ENCODE peak calls at places on chromosomes 4 and X, in four cellular contexts. One of them, this sample, is unnamed.

GRCh38 chr4:71270901-71271300 is 67.9 kb upstream of the SLC4A4 start:
- DNase-seq in endodermal cell: peak; percentile 71
- DNase-seq in ovary: no peak
- DNase-seq in suprapubic skin: no peak
- DNase-seq in this sample: no peak

GRCh38 chr4:42579903-42580302 is 77.0 kb downstream of the ATP8A1 start:
- DNase-seq in ovary: no peak
- DNase-seq in endodermal cell: no peak
- DNase-seq in suprapubic skin: no peak
- DNase-seq in this sample: no peak

GRCh38 chrX:28854637-28855036 is 267.4 kb downstream of the IL1RAPL1 start:
- DNase-seq in endodermal cell: no peak
- DNase-seq in suprapubic skin: no peak
- DNase-seq in ovary: no peak
- DNase-seq in this sample: no peak

GRCh38 chr4:185623444-185624247 is 88.3 kb upstream of the PDLIM3 start:
- DNase-seq in endodermal cell: no peak
- DNase-seq in suprapubic skin: no peak
- DNase-seq in ovary: no peak
- DNase-seq in this sample: no peak

GRCh38 chrX:119685225-119686066 is 7.5 kb downstream of the SEPTIN6 start:
- DNase-seq in ovary: no peak
- DNase-seq in suprapubic skin: no peak
- DNase-seq in endodermal cell: no peak
- DNase-seq in this sample: no peak

GRCh38 chr4:177791188-177791587 is 349.0 kb upstream of the AGA start:
- DNase-seq in suprapubic skin: no peak
- DNase-seq in ovary: no peak
- DNase-seq in endodermal cell: no peak
- DNase-seq in this sample: no peak

GRCh38 chrX:123425471-123425870 is 241.4 kb downstream of the GRIA3 start:
- DNase-seq in endodermal cell: no peak
- DNase-seq in ovary: no peak
- DNase-seq in suprapubic skin: no peak
- DNase-seq in this sample: no peak

GRCh38 chr4:113766882-113767281 is 5.3 kb upstream of the CAMK2D start:
- DNase-seq in endodermal cell: no peak
- DNase-seq in ovary: no peak
- DNase-seq in suprapubic skin: no peak
- DNase-seq in this sample: no peak

GRCh38 chr4:22686156-22686555 is 6.6 kb upstream of the GBA3 start:
- DNase-seq in ovary: no peak
- DNase-seq in suprapubic skin: no peak
- DNase-seq in endodermal cell: no peak
- DNase-seq in this sample: no peak

GRCh38 chrX:71282514-71283408 is 674 bp upstream of the NONO start:
- DNase-seq in endodermal cell: no peak
- DNase-seq in ovary: no peak
- DNase-seq in suprapubic skin: no peak
- DNase-seq in this sample: peak; percentile 26

GRCh38 chr4:76090241-76090691 is 15.8 kb downstream of the ART3 start:
- DNase-seq in suprapubic skin: no peak
- DNase-seq in ovary: no peak
- DNase-seq in endodermal cell: no peak
- DNase-seq in this sample: no peak

GRCh38 chr4:17788956-17789355 is 7.5 kb upstream of the FAM184B start:
- DNase-seq in endodermal cell: no peak
- DNase-seq in ovary: no peak
- DNase-seq in suprapubic skin: no peak
- DNase-seq in this sample: no peak

GRCh38 chr4:8376361-8377102 is 64.0 kb downstream of the ACOX3 start:
- DNase-seq in ovary: no peak
- DNase-seq in endodermal cell: no peak
- DNase-seq in suprapubic skin: no peak
- DNase-seq in this sample: no peak

GRCh38 chr4:147440442-147440841 is 40.5 kb upstream of the EDNRA start:
- DNase-seq in suprapubic skin: no peak
- DNase-seq in endodermal cell: no peak
- DNase-seq in ovary: no peak
- DNase-seq in this sample: no peak

GRCh38 chr4:14650127-14650526 is 352.2 kb upstream of the CPEB2 start:
- DNase-seq in endodermal cell: no peak
- DNase-seq in suprapubic skin: no peak
- DNase-seq in ovary: no peak
- DNase-seq in this sample: no peak

GRCh38 chr4:88002786-88003185 is 4.6 kb upstream of the PKD2 start:
- DNase-seq in ovary: no peak
- DNase-seq in suprapubic skin: no peak
- DNase-seq in endodermal cell: no peak
- DNase-seq in this sample: no peak

GRCh38 chr4:7642764-7643495 is 208.2 kb upstream of the PSAPL1 start:
- DNase-seq in suprapubic skin: no peak
- DNase-seq in endodermal cell: no peak
- DNase-seq in ovary: no peak
- DNase-seq in this sample: no peak

GRCh38 chrX:122004127-122004526 is 956.7 kb downstream of the GLUD2 start:
- DNase-seq in ovary: no peak
- DNase-seq in suprapubic skin: no peak
- DNase-seq in endodermal cell: peak; percentile 42
- DNase-seq in this sample: no peak

GRCh38 chr4:142126890-142127497 is 490.6 kb downstream of the IL15 start:
- DNase-seq in ovary: peak; percentile 17
- DNase-seq in endodermal cell: peak; percentile 73
- DNase-seq in suprapubic skin: no peak
- DNase-seq in this sample: peak; percentile 7

GRCh38 chrX:141176586-141177451 is at the start of gene LDOC1:
- DNase-seq in suprapubic skin: peak; percentile 80
- DNase-seq in ovary: peak; percentile 77
- DNase-seq in endodermal cell: peak; percentile 94
- DNase-seq in this sample: peak; percentile 91

GRCh38 chr4:10346023-10346422 is 111.2 kb downstream of the ZNF518B start:
- DNase-seq in suprapubic skin: no peak
- DNase-seq in endodermal cell: no peak
- DNase-seq in ovary: no peak
- DNase-seq in this sample: no peak

GRCh38 chrX:24879679-24880078 is 136.1 kb downstream of the ARX start:
- DNase-seq in suprapubic skin: no peak
- DNase-seq in ovary: no peak
- DNase-seq in endodermal cell: no peak
- DNase-seq in this sample: no peak

GRCh38 chr4:153887217-153887616 is 98.3 kb upstream of the SFRP2 start:
- DNase-seq in suprapubic skin: no peak
- DNase-seq in endodermal cell: no peak
- DNase-seq in ovary: no peak
- DNase-seq in this sample: no peak

GRCh38 chrX:47619486-47620302 is at the start of gene SYN1:
- DNase-seq in ovary: peak; percentile 78
- DNase-seq in endodermal cell: peak; percentile 88
- DNase-seq in suprapubic skin: peak; percentile 82
- DNase-seq in this sample: peak; percentile 94

GRCh38 chrX:54045563-54046228 is 1.4 kb upstream of the PHF8 start:
- DNase-seq in ovary: no peak
- DNase-seq in suprapubic skin: no peak
- DNase-seq in endodermal cell: no peak
- DNase-seq in this sample: no peak

GRCh38 chrX:96884027-96884426 is 319 bp downstream of the RPA4 start:
- DNase-seq in ovary: no peak
- DNase-seq in endodermal cell: no peak
- DNase-seq in suprapubic skin: no peak
- DNase-seq in this sample: no peak

GRCh38 chr4:76738081-76738931 is 159.6 kb downstream of the SOWAHB start:
- DNase-seq in endodermal cell: no peak
- DNase-seq in suprapubic skin: no peak
- DNase-seq in ovary: no peak
- DNase-seq in this sample: no peak

GRCh38 chr4:182478475-182478874 is 235.3 kb downstream of the TENM3 start:
- DNase-seq in suprapubic skin: no peak
- DNase-seq in endodermal cell: no peak
- DNase-seq in ovary: no peak
- DNase-seq in this sample: peak; percentile 30

GRCh38 chrX:41472231-41472815 is 25.2 kb downstream of the NYX start:
- DNase-seq in ovary: no peak
- DNase-seq in suprapubic skin: no peak
- DNase-seq in endodermal cell: peak; percentile 71
- DNase-seq in this sample: peak; percentile 20

GRCh38 chr4:67333663-67334062 is 211.6 kb downstream of the CENPC start:
- DNase-seq in ovary: no peak
- DNase-seq in suprapubic skin: no peak
- DNase-seq in endodermal cell: no peak
- DNase-seq in this sample: no peak

GRCh38 chrX:15215366-15215765 is 54.5 kb downstream of the ASB9 start:
- DNase-seq in ovary: no peak
- DNase-seq in suprapubic skin: no peak
- DNase-seq in endodermal cell: no peak
- DNase-seq in this sample: no peak

GRCh38 chrX:1316527-1316926 is 20.1 kb upstream of the IL3RA start:
- DNase-seq in endodermal cell: no peak
- DNase-seq in suprapubic skin: peak; percentile 86
- DNase-seq in ovary: no peak
- DNase-seq in this sample: no peak

GRCh38 chr4:36392049-36392448 is 110.6 kb downstream of the DTHD1 start:
- DNase-seq in endodermal cell: no peak
- DNase-seq in suprapubic skin: no peak
- DNase-seq in ovary: no peak
- DNase-seq in this sample: no peak

GRCh38 chr4:146398404-146398803 is 123.3 kb downstream of the SLC10A7 start:
- DNase-seq in endodermal cell: no peak
- DNase-seq in suprapubic skin: no peak
- DNase-seq in ovary: no peak
- DNase-seq in this sample: no peak

GRCh38 chr4:169024762-169025161 is 14.7 kb upstream of the CBR4 start:
- DNase-seq in endodermal cell: no peak
- DNase-seq in ovary: no peak
- DNase-seq in suprapubic skin: no peak
- DNase-seq in this sample: no peak

GRCh38 chr4:17810260-17811077 is at the start of the genes DCAF16 and NCAPG:
- DNase-seq in ovary: peak; percentile 99
- DNase-seq in endodermal cell: peak; percentile 99
- DNase-seq in suprapubic skin: peak; percentile 99
- DNase-seq in this sample: peak; percentile 93

GRCh38 chr4:98645527-98645926 is 12.9 kb downstream of the TSPAN5 start:
- DNase-seq in endodermal cell: no peak
- DNase-seq in suprapubic skin: no peak
- DNase-seq in ovary: no peak
- DNase-seq in this sample: no peak

GRCh38 chrX:131703646-131704045 is 159.8 kb downstream of the OR13H1 start:
- DNase-seq in suprapubic skin: no peak
- DNase-seq in endodermal cell: no peak
- DNase-seq in ovary: peak; percentile 24
- DNase-seq in this sample: no peak

GRCh38 chrX:131709553-131709952 is 165.7 kb downstream of the OR13H1 start:
- DNase-seq in endodermal cell: no peak
- DNase-seq in suprapubic skin: no peak
- DNase-seq in ovary: no peak
- DNase-seq in this sample: no peak

GRCh38 chrX:131704136-131704695 is 160.3 kb downstream of the OR13H1 start:
- DNase-seq in ovary: peak; percentile 93
- DNase-seq in suprapubic skin: no peak
- DNase-seq in endodermal cell: no peak
- DNase-seq in this sample: no peak
- H3K36me3 ChIP-seq in ovary: no peaks in the 10 kb centered on the region
- H3K36me3 ChIP-seq in suprapubic skin: no peaks in the 10 kb centered on the region
- H3K36me3 ChIP-seq in endodermal cell: peaks cover 60% of the 10 kb centered on the region
- H3K36me3 ChIP-seq in this sample: peaks cover 16% of the 10 kb centered on the region

GRCh38 chrX:150224676-150225075 is 138.4 kb upstream of the MAMLD1 start:
- DNase-seq in suprapubic skin: no peak
- DNase-seq in ovary: no peak
- DNase-seq in endodermal cell: no peak
- DNase-seq in this sample: no peak
- H3K27me3 ChIP-seq in suprapubic skin: no peaks in the 10 kb centered on the region
- H3K27me3 ChIP-seq in ovary: no peaks in the 10 kb centered on the region
- H3K27me3 ChIP-seq in endodermal cell: no peaks in the 10 kb centered on the region
- H3K27me3 ChIP-seq in this sample: peaks cover 65% of the 10 kb centered on the region

DNA sequence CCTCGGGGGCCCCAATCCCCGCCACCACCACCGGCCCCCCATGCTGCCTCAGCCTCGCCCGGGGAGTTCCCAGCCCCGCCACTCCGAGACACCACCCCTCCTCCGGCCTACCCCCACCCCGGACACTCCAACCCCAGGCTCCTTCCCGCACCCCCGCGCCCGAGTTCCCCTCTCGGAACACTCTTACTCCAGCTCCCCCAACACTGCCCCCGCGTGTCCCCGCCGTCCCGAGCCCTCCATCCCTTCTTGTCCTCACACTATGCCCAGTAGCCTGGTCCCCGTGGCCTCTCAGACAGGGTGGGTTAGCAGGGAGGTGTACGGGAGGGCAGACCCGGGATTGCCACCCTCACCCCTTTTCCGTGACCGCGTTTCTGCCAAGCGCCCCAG is 276.1 kb downstream of the BCOR start:
- DNase-seq in suprapubic skin: no peak
- DNase-seq in endodermal cell: peak; percentile 72
- DNase-seq in ovary: no peak
- DNase-seq in this sample: no peak
- H3K4me3 ChIP-seq in suprapubic skin: peak overlapping the region; percentile 47
- H3K4me3 ChIP-seq in endodermal cell: no peak overlapping the region
- H3K4me3 ChIP-seq in ovary: peak overlapping the region; percentile 43
- H3K4me3 ChIP-seq in this sample: peak overlapping the region; percentile 46

DNA sequence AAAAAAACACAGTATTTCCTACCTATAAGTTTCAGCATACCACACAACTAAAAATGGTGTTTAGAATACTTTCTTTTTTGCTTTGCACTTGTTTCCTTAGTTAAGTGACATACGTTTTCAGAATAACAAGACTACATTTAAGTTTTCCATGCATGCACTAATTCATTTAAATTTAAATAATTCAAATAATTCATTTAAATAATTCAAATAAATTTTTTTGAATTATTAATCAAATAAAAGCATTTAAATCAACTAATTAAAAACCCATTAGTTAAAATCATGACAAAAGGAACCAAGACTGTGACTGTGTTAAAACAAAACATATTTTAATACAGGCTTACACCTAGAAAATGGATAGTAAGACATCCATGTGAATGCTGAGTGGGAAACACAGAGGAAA is 12.8 kb downstream of the ANXA5 start:
- DNase-seq in suprapubic skin: no peak
- DNase-seq in endodermal cell: no peak
- DNase-seq in ovary: no peak
- DNase-seq in this sample: no peak
- H3K36me3 ChIP-seq in suprapubic skin: peaks cover 55% of the 10 kb centered on the region
- H3K36me3 ChIP-seq in endodermal cell: peaks cover 79% of the 10 kb centered on the region
- H3K36me3 ChIP-seq in ovary: no peaks in the 10 kb centered on the region
- H3K36me3 ChIP-seq in this sample: peaks cover 12% of the 10 kb centered on the region

GRCh38 chr4:3640587-3640962 is 108.4 kb upstream of the LRPAP1 start:
- DNase-seq in ovary: no peak
- DNase-seq in endodermal cell: no peak
- DNase-seq in suprapubic skin: no peak
- DNase-seq in this sample: no peak
- H3K27me3 ChIP-seq in ovary: no peaks in the 10 kb centered on the region
- H3K27me3 ChIP-seq in endodermal cell: no peaks in the 10 kb centered on the region
- H3K27me3 ChIP-seq in suprapubic skin: peaks cover 21% of the 10 kb centered on the region
- H3K27me3 ChIP-seq in this sample: no peaks in the 10 kb centered on the region

GRCh38 chrX:18098704-18099103 is 122.0 kb downstream of the BEND2 start:
- DNase-seq in endodermal cell: peak; percentile 54
- DNase-seq in suprapubic skin: no peak
- DNase-seq in ovary: no peak
- DNase-seq in this sample: peak; percentile 49
- H3K4me3 ChIP-seq in endodermal cell: no peak overlapping the region
- H3K4me3 ChIP-seq in suprapubic skin: no peak overlapping the region
- H3K4me3 ChIP-seq in ovary: no peak overlapping the region
- H3K4me3 ChIP-seq in this sample: no peak overlapping the region

GRCh38 chrX:48896611-48897011 is 957 bp downstream of the TIMM17B start:
- DNase-seq in suprapubic skin: no peak
- DNase-seq in endodermal cell: peak; percentile 59
- DNase-seq in ovary: no peak
- DNase-seq in this sample: peak; percentile 75
- H3K36me3 ChIP-seq in suprapubic skin: peaks cover 14% of the 10 kb centered on the region
- H3K36me3 ChIP-seq in endodermal cell: peaks cover 17% of the 10 kb centered on the region
- H3K36me3 ChIP-seq in ovary: no peaks in the 10 kb centered on the region
- H3K36me3 ChIP-seq in this sample: peaks cover 5% of the 10 kb centered on the region

This sample was measured in H7.